ENCODE peak calls at places on chromosomes 5 and 9, in four cellular contexts. One of them, this sample, is unnamed.

GRCh38 chr5:82351754-82352145 is 73.6 kb upstream of the RPS23 start:
- DNase-seq in tibial nerve: no peak
- DNase-seq in esophagus squamous epithelium: no peak
- DNase-seq in IMR-90: peak; percentile 89
- DNase-seq in this sample: no peak

GRCh38 chr5:53368966-53369605 is 111.3 kb upstream of the FST start:
- DNase-seq in tibial nerve: no peak
- DNase-seq in esophagus squamous epithelium: no peak
- DNase-seq in IMR-90: no peak
- DNase-seq in this sample: no peak

GRCh38 chr9:91782711-91783214 is 167.3 kb downstream of the ROR2 start:
- DNase-seq in tibial nerve: no peak
- DNase-seq in esophagus squamous epithelium: no peak
- DNase-seq in IMR-90: no peak
- DNase-seq in this sample: no peak

GRCh38 chr5:59209758-59210359 is 627.0 kb downstream of the RAB3C start:
- DNase-seq in tibial nerve: no peak
- DNase-seq in esophagus squamous epithelium: no peak
- DNase-seq in IMR-90: peak; percentile 3
- DNase-seq in this sample: no peak

GRCh38 chr5:43040287-43041098 is at the start of gene ANXA2R:
- DNase-seq in tibial nerve: peak; percentile 81
- DNase-seq in esophagus squamous epithelium: peak; percentile 63
- DNase-seq in IMR-90: peak; percentile 97
- DNase-seq in this sample: peak; percentile 83

GRCh38 chr9:138073408-138073807 is 195.8 kb downstream of the CACNA1B start:
- DNase-seq in tibial nerve: no peak
- DNase-seq in esophagus squamous epithelium: no peak
- DNase-seq in IMR-90: no peak
- DNase-seq in this sample: no peak

GRCh38 chr5:155799308-155799707 is 527.7 kb upstream of the SGCD start:
- DNase-seq in tibial nerve: no peak
- DNase-seq in esophagus squamous epithelium: no peak
- DNase-seq in IMR-90: no peak
- DNase-seq in this sample: no peak

GRCh38 chr5:173496129-173496882 is 120.1 kb downstream of the BOD1 start:
- DNase-seq in tibial nerve: no peak
- DNase-seq in esophagus squamous epithelium: no peak
- DNase-seq in IMR-90: peak; percentile 63
- DNase-seq in this sample: peak; percentile 68

GRCh38 chr5:66246621-66247020 is 102.5 kb downstream of the SREK1 start:
- DNase-seq in tibial nerve: no peak
- DNase-seq in esophagus squamous epithelium: no peak
- DNase-seq in IMR-90: peak; percentile 68
- DNase-seq in this sample: no peak

GRCh38 chr5:96209829-96210228 is 223.2 kb downstream of the PCSK1 start:
- DNase-seq in tibial nerve: no peak
- DNase-seq in esophagus squamous epithelium: no peak
- DNase-seq in IMR-90: peak; percentile 90
- DNase-seq in this sample: no peak

GRCh38 chr9:33923998-33924701 is 107.2 kb downstream of the UBE2R2 start:
- DNase-seq in tibial nerve: no peak
- DNase-seq in esophagus squamous epithelium: no peak
- DNase-seq in IMR-90: no peak
- DNase-seq in this sample: peak; percentile 42

GRCh38 chr5:56070795-56071539 is 76.2 kb upstream of the IL6ST start:
- DNase-seq in tibial nerve: no peak
- DNase-seq in esophagus squamous epithelium: no peak
- DNase-seq in IMR-90: no peak
- DNase-seq in this sample: no peak

GRCh38 chr9:100428871-100429654 is 2.1 kb downstream of the MSANTD3 start:
- DNase-seq in tibial nerve: no peak
- DNase-seq in esophagus squamous epithelium: no peak
- DNase-seq in IMR-90: peak; percentile 100
- DNase-seq in this sample: no peak

GRCh38 chr5:142783601-142784291 is 13.6 kb downstream of the ARHGAP26 start:
- DNase-seq in tibial nerve: no peak
- DNase-seq in esophagus squamous epithelium: no peak
- DNase-seq in IMR-90: no peak
- DNase-seq in this sample: no peak

GRCh38 chr9:114616684-114617520 is 5.8 kb downstream of the TMEM268 start:
- DNase-seq in tibial nerve: peak; percentile 57
- DNase-seq in esophagus squamous epithelium: peak; percentile 26
- DNase-seq in IMR-90: no peak
- DNase-seq in this sample: peak; percentile 47

GRCh38 chr5:129541648-129542251 is 81.7 kb downstream of the ADAMTS19 start:
- DNase-seq in tibial nerve: no peak
- DNase-seq in esophagus squamous epithelium: no peak
- DNase-seq in IMR-90: peak; percentile 9
- DNase-seq in this sample: no peak

GRCh38 chr5:32095261-32095671 is 78.9 kb downstream of the GOLPH3 start:
- DNase-seq in tibial nerve: no peak
- DNase-seq in esophagus squamous epithelium: no peak
- DNase-seq in IMR-90: no peak
- DNase-seq in this sample: no peak

GRCh38 chr9:112051812-112052211 is 123.3 kb downstream of the SUSD1 start:
- DNase-seq in tibial nerve: no peak
- DNase-seq in esophagus squamous epithelium: no peak
- DNase-seq in IMR-90: no peak
- DNase-seq in this sample: no peak

GRCh38 chr9:17011870-17012269 is 123.0 kb upstream of the CNTLN start:
- DNase-seq in tibial nerve: no peak
- DNase-seq in esophagus squamous epithelium: no peak
- DNase-seq in IMR-90: no peak
- DNase-seq in this sample: no peak

GRCh38 chr9:90423661-90424193 is 218.9 kb downstream of the DIRAS2 start:
- DNase-seq in tibial nerve: no peak
- DNase-seq in esophagus squamous epithelium: no peak
- DNase-seq in IMR-90: no peak
- DNase-seq in this sample: no peak

GRCh38 chr5:36090033-36090432 is 23.4 kb upstream of the UGT3A2 start:
- DNase-seq in tibial nerve: no peak
- DNase-seq in esophagus squamous epithelium: no peak
- DNase-seq in IMR-90: peak; percentile 17
- DNase-seq in this sample: no peak

GRCh38 chr9:111917201-111917600 is 20.6 kb downstream of the UGCG start:
- DNase-seq in tibial nerve: no peak
- DNase-seq in esophagus squamous epithelium: no peak
- DNase-seq in IMR-90: no peak
- DNase-seq in this sample: peak; percentile 52

GRCh38 chr5:139156814-139157213 is 41.4 kb downstream of the SIL1 start:
- DNase-seq in tibial nerve: no peak
- DNase-seq in esophagus squamous epithelium: no peak
- DNase-seq in IMR-90: no peak
- DNase-seq in this sample: no peak

GRCh38 chr9:99385814-99386279 is 163.8 kb downstream of the SEC61B start:
- DNase-seq in tibial nerve: no peak
- DNase-seq in esophagus squamous epithelium: no peak
- DNase-seq in IMR-90: peak; percentile 52
- DNase-seq in this sample: no peak

GRCh38 chr9:89676281-89676680 is 71.5 kb downstream of the GADD45G start:
- DNase-seq in tibial nerve: no peak
- DNase-seq in esophagus squamous epithelium: no peak
- DNase-seq in IMR-90: no peak
- DNase-seq in this sample: peak; percentile 99

DNA sequence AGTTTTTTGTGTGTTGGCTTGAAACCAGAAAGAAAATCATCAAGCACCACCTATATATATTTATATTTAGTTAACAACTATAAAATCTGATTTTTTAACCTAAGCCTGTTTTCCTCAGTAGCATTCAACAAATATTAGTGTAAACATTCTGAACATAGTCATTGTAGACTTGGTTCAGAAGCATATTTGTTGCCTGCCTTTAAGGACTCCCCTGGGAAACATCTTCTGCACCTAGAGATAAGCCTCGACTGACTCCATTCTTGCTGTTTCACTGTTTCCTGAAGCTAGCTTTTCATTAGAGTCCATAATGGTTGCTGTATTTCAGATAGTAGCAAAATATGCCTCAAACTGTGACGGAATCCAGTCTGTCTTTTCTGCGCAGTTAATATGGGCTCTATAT is 123.5 kb downstream of the TRIO start:
- DNase-seq in tibial nerve: no peak
- DNase-seq in esophagus squamous epithelium: no peak
- DNase-seq in IMR-90: no peak
- DNase-seq in this sample: no peak
- H3K27ac ChIP-seq in tibial nerve: no peak overlapping the region
- H3K27ac ChIP-seq in esophagus squamous epithelium: no peak overlapping the region
- H3K27ac ChIP-seq in IMR-90: peak overlapping the region; percentile 78
- H3K27ac ChIP-seq in this sample: no peak overlapping the region

DNA sequence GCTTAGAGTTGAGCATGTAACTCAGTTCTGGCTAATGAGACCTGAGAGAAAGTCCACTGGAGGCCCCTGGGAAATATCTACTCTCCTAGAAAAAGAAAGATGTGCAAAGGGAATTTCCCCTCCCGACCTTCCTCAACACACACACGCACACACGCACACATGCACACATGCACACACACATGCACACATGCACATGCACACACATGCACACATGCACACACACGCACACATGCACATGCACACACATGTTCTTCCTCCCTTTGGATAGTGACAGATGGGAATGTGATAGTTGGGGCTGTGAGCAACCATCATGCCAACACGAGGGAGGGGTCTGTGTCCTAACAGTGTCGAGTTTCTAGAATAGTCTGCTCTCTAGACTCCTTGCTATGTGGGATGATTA is 148.2 kb upstream of the EGFLAM start:
- DNase-seq in tibial nerve: no peak
- DNase-seq in esophagus squamous epithelium: no peak
- DNase-seq in IMR-90: no peak
- DNase-seq in this sample: no peak
- TF ChIP-seq POLR2A in tibial nerve: no peak
- TF ChIP-seq POLR2A in esophagus squamous epithelium: no peak
- TF ChIP-seq POLR2A in IMR-90: no peak
- TF ChIP-seq POLR2A in this sample: no peak

GRCh38 chr5:180557201-180557809 is 34.0 kb downstream of the SCGB3A1 start:
- DNase-seq in tibial nerve: no peak
- DNase-seq in esophagus squamous epithelium: no peak
- DNase-seq in IMR-90: peak; percentile 49
- DNase-seq in this sample: no peak

GRCh38 chr5:180558232-180558631 is 33.1 kb downstream of the SCGB3A1 start:
- DNase-seq in tibial nerve: no peak
- DNase-seq in esophagus squamous epithelium: no peak
- DNase-seq in IMR-90: no peak
- DNase-seq in this sample: no peak

GRCh38 chr5:180553530-180553929 is 37.8 kb downstream of the SCGB3A1 start:
- DNase-seq in tibial nerve: no peak
- DNase-seq in esophagus squamous epithelium: no peak
- DNase-seq in IMR-90: no peak
- DNase-seq in this sample: no peak

DNA sequence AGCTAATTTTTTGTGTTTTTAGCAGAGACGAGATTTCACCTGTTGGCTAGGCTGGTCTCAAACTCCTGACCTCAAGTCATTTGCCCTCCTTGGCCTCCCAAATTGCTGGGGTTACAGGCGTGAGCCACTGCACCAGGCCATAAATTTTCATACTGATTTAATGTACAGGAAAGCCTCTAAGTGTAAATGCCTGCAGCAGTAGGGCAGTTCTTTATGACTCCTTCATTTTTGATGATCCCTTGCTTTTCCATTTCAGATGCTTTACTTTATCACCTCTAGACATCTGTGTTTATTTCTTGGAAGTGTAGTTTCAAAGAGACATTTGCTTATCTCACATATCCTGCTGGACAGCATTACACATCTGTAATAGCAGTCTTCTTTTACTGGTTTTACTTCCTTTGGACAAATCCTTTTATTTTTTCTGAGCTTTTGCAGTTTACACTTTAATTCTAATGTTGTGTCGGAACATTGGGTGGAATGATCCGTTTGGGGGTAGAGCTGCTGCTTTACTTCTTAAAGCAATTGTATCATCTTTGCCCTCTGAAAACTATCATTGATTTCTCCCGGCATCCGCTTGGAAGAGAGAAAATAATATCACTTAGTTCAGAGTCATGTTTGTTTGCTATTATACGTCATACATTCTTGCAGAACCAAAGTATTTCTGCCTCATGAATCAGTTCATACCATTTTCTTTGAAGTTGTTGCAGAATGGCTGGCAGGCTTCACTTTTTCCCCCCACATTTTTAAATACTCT is 36.0 kb downstream of the SCGB3A1 start:
- DNase-seq in tibial nerve: no peak
- DNase-seq in esophagus squamous epithelium: no peak
- DNase-seq in IMR-90: peak; percentile 87
- DNase-seq in this sample: no peak
- H3K36me3 ChIP-seq in tibial nerve: peaks cover 39% of the 10 kb centered on the region
- H3K36me3 ChIP-seq in esophagus squamous epithelium: no peaks in the 10 kb centered on the region
- H3K36me3 ChIP-seq in IMR-90: peaks cover 10% of the 10 kb centered on the region
- H3K36me3 ChIP-seq in this sample: no peaks in the 10 kb centered on the region

GRCh38 chr5:77171141-77171910 is 39.2 kb upstream of the PDE8B start:
- DNase-seq in tibial nerve: no peak
- DNase-seq in esophagus squamous epithelium: no peak
- DNase-seq in IMR-90: no peak
- DNase-seq in this sample: no peak

GRCh38 chr5:77170196-77170595 is 40.3 kb upstream of the PDE8B start:
- DNase-seq in tibial nerve: no peak
- DNase-seq in esophagus squamous epithelium: no peak
- DNase-seq in IMR-90: no peak
- DNase-seq in this sample: no peak

GRCh38 chr5:77168884-77169254 is 41.6 kb upstream of the PDE8B start:
- DNase-seq in tibial nerve: no peak
- DNase-seq in esophagus squamous epithelium: no peak
- DNase-seq in IMR-90: no peak
- DNase-seq in this sample: no peak

GRCh38 chr5:77168187-77168883 is 42.1 kb upstream of the PDE8B start:
- DNase-seq in tibial nerve: no peak
- DNase-seq in esophagus squamous epithelium: no peak
- DNase-seq in IMR-90: peak; percentile 57
- DNase-seq in this sample: peak; percentile 28

DNA sequence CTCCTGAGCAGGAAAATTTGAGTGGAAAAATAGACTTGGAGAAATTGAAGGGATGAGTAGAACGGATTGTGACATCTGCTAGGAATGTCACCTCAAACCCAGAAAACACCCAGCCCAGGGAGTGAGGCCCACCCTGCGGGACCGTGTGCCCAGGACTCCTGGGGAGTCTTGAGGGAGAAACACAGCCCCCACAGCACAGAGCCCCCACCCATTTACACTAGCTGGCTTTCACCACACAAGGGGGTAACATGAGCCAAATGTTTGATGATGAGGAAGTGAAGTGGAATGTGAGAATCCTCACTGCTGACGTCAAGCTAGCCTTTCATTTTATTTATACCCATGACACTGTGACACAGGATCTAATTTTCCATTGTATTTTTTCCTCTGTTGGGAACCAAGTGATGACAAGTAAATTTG is 42.8 kb upstream of the PDE8B start:
- DNase-seq in tibial nerve: no peak
- DNase-seq in esophagus squamous epithelium: no peak
- DNase-seq in IMR-90: peak; percentile 92
- DNase-seq in this sample: no peak
- H3K27ac ChIP-seq in tibial nerve: no peak overlapping the region
- H3K27ac ChIP-seq in esophagus squamous epithelium: peak overlapping the region; percentile 33
- H3K27ac ChIP-seq in IMR-90: peak overlapping the region; percentile 26
- H3K27ac ChIP-seq in this sample: no peak overlapping the region

GRCh38 chr5:111757582-111758283 is 739 bp upstream of the NREP start:
- DNase-seq in tibial nerve: peak; percentile 68
- DNase-seq in esophagus squamous epithelium: peak; percentile 34
- DNase-seq in IMR-90: peak; percentile 93
- DNase-seq in this sample: peak; percentile 94
- TF ChIP-seq POLR2A in tibial nerve: no peak
- TF ChIP-seq POLR2A in esophagus squamous epithelium: no peak
- TF ChIP-seq POLR2A in IMR-90: no peak
- TF ChIP-seq POLR2A in this sample: peak; percentile 72

GRCh38 chr9:136505406-136506403 is 22.9 kb upstream of the SEC16A start:
- DNase-seq in tibial nerve: no peak
- DNase-seq in esophagus squamous epithelium: no peak
- DNase-seq in IMR-90: no peak
- DNase-seq in this sample: no peak
- H3K36me3 ChIP-seq in tibial nerve: peaks cover 100% of the 10 kb centered on the region
- H3K36me3 ChIP-seq in esophagus squamous epithelium: peaks cover 94% of the 10 kb centered on the region
- H3K36me3 ChIP-seq in IMR-90: peaks cover 71% of the 10 kb centered on the region
- H3K36me3 ChIP-seq in this sample: peaks cover 61% of the 10 kb centered on the region